ENCODE peak calls at places on chromosome 21, in eight cellular contexts. U is IMR-90; N is KBM-7; D is activated B cell treated with CpG ODN at 0.5 μM for 24 hours; A is amniotic stem cell; I is uterus; Z is left cardiac atrium; H is stimulated activated CD4-positive, alpha-beta T cell treated with anti-CD3 and anti-CD28 coated beads, TNF-alpha, amount 100 ng/mL, for 1 hour. X is an unnamed sample.

GRCh38 chr21:32300117-32300681 is 1.5 kb downstream of the MRAP start:
- DNase-seq in U (no peak), N (no peak), D (no peak), A (no peak), I (no peak), Z (no peak), H (no peak), X (no peak)

GRCh38 chr21:32320059-32320458 is 21.4 kb downstream of the MRAP start:
- DNase-seq in U (no peak), N (no peak), D (no peak), A (no peak), I (no peak), Z (no peak), H (no peak), X (no peak)

GRCh38 chr21:36097427-36098230 is 27.8 kb downstream of the CBR1 start:
- DNase-seq in U (no peak), N (peak), D (no peak), A (no peak), I (no peak), Z (no peak), H (no peak), X (peak)

GRCh38 chr21:17414766-17415165 is 98.1 kb upstream of the CXADR start:
- DNase-seq in U (no peak), N (no peak), D (no peak), A (no peak), I (no peak), Z (no peak), H (no peak), X (no peak)

GRCh38 chr21:40622531-40622930 is 224.4 kb downstream of the DSCAM start:
- DNase-seq in U (no peak), N (no peak), D (no peak), A (no peak), I (no peak), Z (no peak), H (no peak), X (no peak)

GRCh38 chr21:41973861-41974751 is 20.3 kb upstream of the C2CD2 start:
- DNase-seq in U (peak), N (peak), D (no peak), A (no peak), I (no peak), Z (peak), H (no peak), X (no peak)

GRCh38 chr21:44598031-44598430 is 2.4 kb upstream of the KRTAP10-7 start:
- DNase-seq in U (no peak), N (peak), D (no peak), A (no peak), I (no peak), Z (no peak), H (no peak), X (no peak)

GRCh38 chr21:37631319-37632117 is 264.9 kb downstream of the DYRK1A start:
- DNase-seq in U (no peak), N (no peak), D (no peak), A (no peak), I (no peak), Z (no peak), H (no peak), X (no peak)

GRCh38 chr21:17712887-17713286 is 100.2 kb upstream of the BTG3 start:
- DNase-seq in U (no peak), N (no peak), D (no peak), A (no peak), I (no peak), Z (no peak), H (no peak), X (no peak)

GRCh38 chr21:42475526-42476492 is 20.2 kb downstream of the RSPH1 start:
- DNase-seq in U (no peak), N (no peak), D (no peak), A (no peak), I (no peak), Z (no peak), H (no peak), X (no peak)